ENCODE peak calls at places on chromosomes 5 and 9, in five cellular contexts. E is fibroblast of lung, U is IMR-90, N is GM23338, R is iPS-NIHi11. K is an unnamed sample.

GRCh38 chr5:93585054-93585751 is 2.2 kb downstream of the NR2F1 start:
- DNase-seq in E (no peak), U (no peak), N (peak), R (peak), K (peak)

GRCh38 chr9:78130004-78130403 is 98.4 kb upstream of the GNAQ start:
- DNase-seq in E (peak), U (no peak), N (peak), R (peak), K (peak)

GRCh38 chr9:37996050-37996811 is 72.8 kb downstream of the SHB start:
- DNase-seq in E (no peak), U (no peak), N (no peak), R (no peak), K (no peak)

GRCh38 chr5:125180222-125180621 is 433.8 kb upstream of the ZNF608 start:
- DNase-seq in E (peak), U (peak), N (no peak), R (no peak), K (no peak)

GRCh38 chr9:114448706-114449105 is 56.6 kb downstream of the WHRN start:
- DNase-seq in E (peak), U (peak), N (no peak), R (no peak), K (no peak)

GRCh38 chr9:27369591-27369990 is 72.6 kb upstream of the EQTN start:
- DNase-seq in E (no peak), U (no peak), N (peak), R (no peak), K (peak)

GRCh38 chr9:22049411-22049810 is 40.3 kb upstream of the CDKN2B start:
- DNase-seq in E (peak), U (peak), N (no peak), R (no peak), K (no peak)

GRCh38 chr9:36135791-36136276 is 699 bp upstream of the GLIPR2 start:
- DNase-seq in E (no peak), U (no peak), N (peak), R (no peak), K (peak)

K was measured in ELF-1.